ENCODE peak calls at places on chromosomes 16 and 17, in ten cellular contexts. One of them, this sample, is unnamed.
A peak's percentile ranks its signal among the peaks of the same experiment; 100 is the strongest.

GRCh38 chr16:81493755-81494433 is 49.3 kb downstream of the CMIP start:
- DNase-seq in lung: no peak
- DNase-seq in colonic mucosa: peak; percentile 63
- DNase-seq in right lobe of liver: peak; percentile 78
- DNase-seq in transverse colon: peak; percentile 71
- DNase-seq in gastrocnemius medialis: no peak
- DNase-seq in endothelial cell of umbilical vein: peak; percentile 94
- DNase-seq in Calu3: peak; percentile 93
- DNase-seq in bronchial epithelial cell: peak; percentile 96
- DNase-seq in vagina: no peak
- DNase-seq in this sample: no peak

GRCh38 chr17:68778726-68779125 is 176.5 kb downstream of the ABCA8 start:
- DNase-seq in bronchial epithelial cell: no peak
- DNase-seq in lung: no peak
- DNase-seq in endothelial cell of umbilical vein: no peak
- DNase-seq in Calu3: no peak
- DNase-seq in transverse colon: no peak
- DNase-seq in right lobe of liver: no peak
- DNase-seq in colonic mucosa: no peak
- DNase-seq in vagina: no peak
- DNase-seq in gastrocnemius medialis: no peak
- DNase-seq in this sample: no peak

GRCh38 chr17:77827039-77827438 is 131.5 kb upstream of the TNRC6C start:
- DNase-seq in right lobe of liver: no peak
- DNase-seq in colonic mucosa: no peak
- DNase-seq in endothelial cell of umbilical vein: no peak
- DNase-seq in gastrocnemius medialis: no peak
- DNase-seq in transverse colon: no peak
- DNase-seq in vagina: no peak
- DNase-seq in lung: no peak
- DNase-seq in bronchial epithelial cell: no peak
- DNase-seq in Calu3: no peak
- DNase-seq in this sample: no peak

GRCh38 chr16:88049020-88049419 is 97.8 kb downstream of the BANP start:
- DNase-seq in right lobe of liver: no peak
- DNase-seq in transverse colon: no peak
- DNase-seq in colonic mucosa: no peak
- DNase-seq in vagina: no peak
- DNase-seq in endothelial cell of umbilical vein: no peak
- DNase-seq in bronchial epithelial cell: no peak
- DNase-seq in Calu3: no peak
- DNase-seq in lung: no peak
- DNase-seq in gastrocnemius medialis: no peak
- DNase-seq in this sample: no peak

GRCh38 chr16:85947511-85948509 is 48.8 kb downstream of the IRF8 start:
- DNase-seq in vagina: no peak
- DNase-seq in endothelial cell of umbilical vein: no peak
- DNase-seq in transverse colon: peak; percentile 23
- DNase-seq in lung: no peak
- DNase-seq in bronchial epithelial cell: no peak
- DNase-seq in gastrocnemius medialis: no peak
- DNase-seq in right lobe of liver: no peak
- DNase-seq in colonic mucosa: no peak
- DNase-seq in Calu3: peak; percentile 13
- DNase-seq in this sample: no peak

GRCh38 chr17:18042969-18043368 is 3.8 kb downstream of the GID4 start:
- DNase-seq in transverse colon: no peak
- DNase-seq in bronchial epithelial cell: no peak
- DNase-seq in colonic mucosa: no peak
- DNase-seq in vagina: no peak
- DNase-seq in Calu3: no peak
- DNase-seq in endothelial cell of umbilical vein: no peak
- DNase-seq in right lobe of liver: no peak
- DNase-seq in lung: no peak
- DNase-seq in gastrocnemius medialis: no peak
- DNase-seq in this sample: no peak

GRCh38 chr17:17849147-17849820 is 12.5 kb upstream of the SREBF1 start:
- DNase-seq in endothelial cell of umbilical vein: no peak
- DNase-seq in vagina: no peak
- DNase-seq in colonic mucosa: peak; percentile 60
- DNase-seq in right lobe of liver: no peak
- DNase-seq in bronchial epithelial cell: no peak
- DNase-seq in transverse colon: peak; percentile 67
- DNase-seq in lung: peak; percentile 84
- DNase-seq in gastrocnemius medialis: peak; percentile 53
- DNase-seq in Calu3: no peak
- DNase-seq in this sample: no peak

GRCh38 chr17:56795510-56795909 is 38.2 kb downstream of the C17orf67 start:
- DNase-seq in lung: no peak
- DNase-seq in bronchial epithelial cell: no peak
- DNase-seq in gastrocnemius medialis: no peak
- DNase-seq in Calu3: no peak
- DNase-seq in right lobe of liver: no peak
- DNase-seq in vagina: no peak
- DNase-seq in colonic mucosa: no peak
- DNase-seq in transverse colon: no peak
- DNase-seq in endothelial cell of umbilical vein: no peak
- DNase-seq in this sample: no peak

GRCh38 chr16:15856901-15857778 is at the start of gene MYH11:
- DNase-seq in colonic mucosa: no peak
- DNase-seq in endothelial cell of umbilical vein: no peak
- DNase-seq in Calu3: no peak
- DNase-seq in transverse colon: peak; percentile 31
- DNase-seq in right lobe of liver: no peak
- DNase-seq in gastrocnemius medialis: no peak
- DNase-seq in bronchial epithelial cell: no peak
- DNase-seq in vagina: no peak
- DNase-seq in lung: no peak
- DNase-seq in this sample: no peak

GRCh38 chr16:66474750-66475199 is 47.7 kb downstream of the BEAN1 start:
- DNase-seq in right lobe of liver: no peak
- DNase-seq in lung: no peak
- DNase-seq in gastrocnemius medialis: no peak
- DNase-seq in bronchial epithelial cell: no peak
- DNase-seq in transverse colon: peak; percentile 27
- DNase-seq in colonic mucosa: no peak
- DNase-seq in Calu3: no peak
- DNase-seq in vagina: no peak
- DNase-seq in endothelial cell of umbilical vein: peak; percentile 31
- DNase-seq in this sample: no peak

GRCh38 chr16:31427441-31428276 is 501 bp downstream of the COX6A2 start:
- DNase-seq in right lobe of liver: peak; percentile 72
- DNase-seq in transverse colon: peak; percentile 45
- DNase-seq in endothelial cell of umbilical vein: peak; percentile 8
- DNase-seq in lung: peak; percentile 38
- DNase-seq in bronchial epithelial cell: no peak
- DNase-seq in vagina: no peak
- DNase-seq in gastrocnemius medialis: peak; percentile 62
- DNase-seq in colonic mucosa: peak; percentile 47
- DNase-seq in Calu3: peak; percentile 18
- DNase-seq in this sample: no peak

GRCh38 chr17:72900542-72900941 is 191.9 kb downstream of the SLC39A11 start:
- DNase-seq in right lobe of liver: no peak
- DNase-seq in colonic mucosa: no peak
- DNase-seq in lung: no peak
- DNase-seq in bronchial epithelial cell: no peak
- DNase-seq in transverse colon: no peak
- DNase-seq in gastrocnemius medialis: no peak
- DNase-seq in Calu3: no peak
- DNase-seq in endothelial cell of umbilical vein: peak; percentile 83
- DNase-seq in vagina: no peak
- DNase-seq in this sample: no peak

GRCh38 chr16:46918905-46919792 is 35.0 kb downstream of the GPT2 start:
- DNase-seq in lung: no peak
- DNase-seq in vagina: no peak
- DNase-seq in gastrocnemius medialis: no peak
- DNase-seq in endothelial cell of umbilical vein: no peak
- DNase-seq in colonic mucosa: no peak
- DNase-seq in right lobe of liver: peak; percentile 78
- DNase-seq in transverse colon: peak; percentile 22
- DNase-seq in bronchial epithelial cell: no peak
- DNase-seq in Calu3: no peak
- DNase-seq in this sample: no peak

DNA sequence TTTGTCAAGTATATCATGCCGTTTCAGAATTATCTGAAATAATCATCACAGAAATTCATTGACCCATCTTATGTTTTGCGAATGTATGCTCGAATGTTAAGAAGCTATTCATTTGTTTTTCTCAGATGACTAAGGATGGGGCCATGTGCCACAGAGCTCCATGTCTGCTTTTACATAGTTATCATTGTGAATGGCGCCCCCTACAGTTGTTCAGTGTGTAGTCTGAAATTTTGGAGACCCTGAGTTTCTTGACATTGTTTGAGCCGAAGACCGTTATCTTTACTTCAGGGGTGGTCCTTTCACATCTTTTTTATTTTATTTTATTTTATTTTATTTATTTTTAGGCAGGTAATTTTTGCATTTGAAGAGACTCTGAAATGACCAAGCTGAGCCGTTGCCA is 972.0 kb upstream of the RBFOX1 start:
- DNase-seq in bronchial epithelial cell: no peak
- DNase-seq in gastrocnemius medialis: no peak
- DNase-seq in endothelial cell of umbilical vein: no peak
- DNase-seq in lung: no peak
- DNase-seq in Calu3: no peak
- DNase-seq in right lobe of liver: no peak
- DNase-seq in colonic mucosa: no peak
- DNase-seq in vagina: no peak
- DNase-seq in transverse colon: no peak
- DNase-seq in this sample: no peak
- TF ChIP-seq CTCF in bronchial epithelial cell: no peak
- TF ChIP-seq CTCF in gastrocnemius medialis: no peak
- TF ChIP-seq CTCF in endothelial cell of umbilical vein: no peak
- TF ChIP-seq CTCF in lung: no peak
- TF ChIP-seq CTCF in Calu3: no peak
- TF ChIP-seq CTCF in right lobe of liver: no peak
- TF ChIP-seq CTCF in colonic mucosa: no peak
- TF ChIP-seq CTCF in vagina: no peak
- TF ChIP-seq CTCF in transverse colon: no peak
- TF ChIP-seq CTCF in this sample: no peak

GRCh38 chr16:57755061-57755684 is 19.6 kb downstream of the KATNB1 start:
- DNase-seq in right lobe of liver: no peak
- DNase-seq in gastrocnemius medialis: no peak
- DNase-seq in bronchial epithelial cell: no peak
- DNase-seq in Calu3: no peak
- DNase-seq in transverse colon: no peak
- DNase-seq in vagina: no peak
- DNase-seq in colonic mucosa: no peak
- DNase-seq in lung: no peak
- DNase-seq in endothelial cell of umbilical vein: no peak
- DNase-seq in this sample: no peak
- TF ChIP-seq CTCF in right lobe of liver: no peak
- TF ChIP-seq CTCF in gastrocnemius medialis: no peak
- TF ChIP-seq CTCF in bronchial epithelial cell: no peak
- TF ChIP-seq CTCF in Calu3: no peak
- TF ChIP-seq CTCF in transverse colon: no peak
- TF ChIP-seq CTCF in vagina: no peak
- TF ChIP-seq CTCF in colonic mucosa: no peak
- TF ChIP-seq CTCF in lung: no peak
- TF ChIP-seq CTCF in endothelial cell of umbilical vein: no peak
- TF ChIP-seq CTCF in this sample: no peak

GRCh38 chr17:4407216-4407615 is 26.5 kb upstream of the SPNS3 start:
- DNase-seq in lung: no peak
- DNase-seq in right lobe of liver: no peak
- DNase-seq in vagina: no peak
- DNase-seq in transverse colon: no peak
- DNase-seq in colonic mucosa: no peak
- DNase-seq in gastrocnemius medialis: no peak
- DNase-seq in bronchial epithelial cell: peak; percentile 29
- DNase-seq in Calu3: no peak
- DNase-seq in endothelial cell of umbilical vein: no peak
- DNase-seq in this sample: no peak

GRCh38 chr17:4407851-4408250 is 25.9 kb upstream of the SPNS3 start:
- DNase-seq in endothelial cell of umbilical vein: no peak
- DNase-seq in transverse colon: no peak
- DNase-seq in right lobe of liver: no peak
- DNase-seq in lung: no peak
- DNase-seq in vagina: no peak
- DNase-seq in Calu3: no peak
- DNase-seq in colonic mucosa: peak; percentile 32
- DNase-seq in gastrocnemius medialis: no peak
- DNase-seq in bronchial epithelial cell: peak; percentile 63
- DNase-seq in this sample: no peak

GRCh38 chr17:4405699-4406098 is 28.0 kb upstream of the SPNS3 start:
- DNase-seq in colonic mucosa: no peak
- DNase-seq in transverse colon: no peak
- DNase-seq in right lobe of liver: no peak
- DNase-seq in vagina: no peak
- DNase-seq in bronchial epithelial cell: no peak
- DNase-seq in endothelial cell of umbilical vein: no peak
- DNase-seq in lung: no peak
- DNase-seq in gastrocnemius medialis: no peak
- DNase-seq in Calu3: no peak
- DNase-seq in this sample: no peak

GRCh38 chr17:4406386-4406785 is 27.4 kb upstream of the SPNS3 start:
- DNase-seq in bronchial epithelial cell: no peak
- DNase-seq in lung: no peak
- DNase-seq in vagina: no peak
- DNase-seq in transverse colon: no peak
- DNase-seq in colonic mucosa: no peak
- DNase-seq in right lobe of liver: no peak
- DNase-seq in gastrocnemius medialis: no peak
- DNase-seq in endothelial cell of umbilical vein: no peak
- DNase-seq in Calu3: no peak
- DNase-seq in this sample: no peak

DNA sequence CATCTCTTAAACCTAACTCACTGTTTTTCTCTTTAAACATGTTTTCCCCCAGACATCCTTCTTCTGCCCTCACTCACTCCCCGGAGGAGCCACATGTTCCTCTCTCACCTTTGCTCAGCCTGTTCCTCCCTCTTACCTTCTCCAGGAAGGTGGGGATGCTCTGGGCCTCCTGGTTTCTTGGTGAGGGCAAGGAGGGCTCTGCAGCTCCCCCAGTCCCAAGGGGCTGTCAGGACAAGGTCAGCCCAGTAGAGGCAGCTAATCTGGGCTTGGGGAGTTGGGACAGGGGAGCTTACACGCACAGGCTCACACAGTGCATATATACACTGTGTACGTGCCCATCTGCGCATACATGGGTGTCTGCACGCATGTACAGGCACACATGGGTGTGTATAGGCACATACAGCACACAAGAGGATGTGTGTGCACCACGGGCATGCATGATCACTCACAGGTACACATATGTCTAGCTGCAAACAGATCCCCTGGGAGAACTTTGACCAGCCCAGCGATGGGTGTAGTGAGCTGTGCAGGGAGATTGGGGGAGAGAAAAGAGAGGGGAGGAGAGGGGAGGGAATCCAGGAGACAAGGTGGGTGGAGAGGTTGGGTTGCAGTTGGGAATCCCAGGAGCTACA is 28.6 kb upstream of the SPNS3 start:
- DNase-seq in colonic mucosa: no peak
- DNase-seq in gastrocnemius medialis: no peak
- DNase-seq in transverse colon: no peak
- DNase-seq in lung: no peak
- DNase-seq in endothelial cell of umbilical vein: no peak
- DNase-seq in vagina: no peak
- DNase-seq in right lobe of liver: no peak
- DNase-seq in bronchial epithelial cell: no peak
- DNase-seq in Calu3: no peak
- DNase-seq in this sample: no peak
- TF ChIP-seq CTCF in colonic mucosa: no peak
- TF ChIP-seq CTCF in gastrocnemius medialis: no peak
- TF ChIP-seq CTCF in transverse colon: no peak
- TF ChIP-seq CTCF in lung: no peak
- TF ChIP-seq CTCF in endothelial cell of umbilical vein: no peak
- TF ChIP-seq CTCF in vagina: no peak
- TF ChIP-seq CTCF in right lobe of liver: no peak
- TF ChIP-seq CTCF in bronchial epithelial cell: no peak
- TF ChIP-seq CTCF in Calu3: no peak
- TF ChIP-seq CTCF in this sample: no peak

GRCh38 chr17:30600062-30600829 is 123.0 kb downstream of the GOSR1 start:
- DNase-seq in gastrocnemius medialis: peak; percentile 40
- DNase-seq in lung: peak; percentile 86
- DNase-seq in vagina: no peak
- DNase-seq in Calu3: peak; percentile 91
- DNase-seq in transverse colon: peak; percentile 90
- DNase-seq in right lobe of liver: peak; percentile 88
- DNase-seq in colonic mucosa: peak; percentile 89
- DNase-seq in endothelial cell of umbilical vein: peak; percentile 85
- DNase-seq in bronchial epithelial cell: peak; percentile 61
- DNase-seq in this sample: peak; percentile 61
- TF ChIP-seq CTCF in gastrocnemius medialis: peak; percentile 64
- TF ChIP-seq CTCF in lung: peak; percentile 0
- TF ChIP-seq CTCF in vagina: peak; percentile 37
- TF ChIP-seq CTCF in Calu3: peak; percentile 89
- TF ChIP-seq CTCF in transverse colon: peak; percentile 78
- TF ChIP-seq CTCF in right lobe of liver: peak; percentile 54
- TF ChIP-seq CTCF in colonic mucosa: peak; percentile 35
- TF ChIP-seq CTCF in endothelial cell of umbilical vein: peak; percentile 53
- TF ChIP-seq CTCF in bronchial epithelial cell: peak; percentile 80
- TF ChIP-seq CTCF in this sample: peak; percentile 41